ENCODE peak calls at places on chromosomes 2 and 18, in seven cellular contexts. One of them, this sample, is unnamed.

GRCh38 chr18:74381621-74382350 is 66.1 kb downstream of the C18orf63 start:
- DNase-seq in GM12865: no peak
- DNase-seq in breast epithelium: no peak
- DNase-seq in brain microvascular endothelial cell: no peak
- DNase-seq in AG04450: no peak
- DNase-seq in heart left ventricle: no peak
- DNase-seq in mucosa of descending colon: no peak
- DNase-seq in this sample: no peak

GRCh38 chr2:58702302-58702696 is 461.2 kb upstream of the FANCL start:
- DNase-seq in heart left ventricle: no peak
- DNase-seq in mucosa of descending colon: no peak
- DNase-seq in GM12865: no peak
- DNase-seq in AG04450: no peak
- DNase-seq in breast epithelium: no peak
- DNase-seq in brain microvascular endothelial cell: peak
- DNase-seq in this sample: peak

GRCh38 chr2:28626891-28627421 is 124.7 kb upstream of the PPP1CB start:
- DNase-seq in AG04450: peak
- DNase-seq in mucosa of descending colon: no peak
- DNase-seq in GM12865: no peak
- DNase-seq in brain microvascular endothelial cell: no peak
- DNase-seq in breast epithelium: no peak
- DNase-seq in heart left ventricle: no peak
- DNase-seq in this sample: peak

GRCh38 chr2:232688201-232688600 is 8.9 kb upstream of the GIGYF2 start:
- DNase-seq in mucosa of descending colon: no peak
- DNase-seq in AG04450: no peak
- DNase-seq in heart left ventricle: no peak
- DNase-seq in GM12865: no peak
- DNase-seq in brain microvascular endothelial cell: no peak
- DNase-seq in breast epithelium: no peak
- DNase-seq in this sample: no peak

GRCh38 chr2:177553176-177553909 is 160.8 kb downstream of the AGPS start:
- DNase-seq in mucosa of descending colon: no peak
- DNase-seq in GM12865: no peak
- DNase-seq in breast epithelium: no peak
- DNase-seq in heart left ventricle: no peak
- DNase-seq in AG04450: no peak
- DNase-seq in brain microvascular endothelial cell: peak
- DNase-seq in this sample: peak

GRCh38 chr2:55014962-55015939 is 35.0 kb downstream of the RTN4 start:
- DNase-seq in brain microvascular endothelial cell: peak
- DNase-seq in heart left ventricle: no peak
- DNase-seq in mucosa of descending colon: no peak
- DNase-seq in AG04450: peak
- DNase-seq in GM12865: peak
- DNase-seq in breast epithelium: peak
- DNase-seq in this sample: peak

GRCh38 chr18:21362921-21363320 is 120.9 kb downstream of the GREB1L start:
- DNase-seq in brain microvascular endothelial cell: no peak
- DNase-seq in AG04450: no peak
- DNase-seq in mucosa of descending colon: no peak
- DNase-seq in GM12865: no peak
- DNase-seq in breast epithelium: no peak
- DNase-seq in heart left ventricle: no peak
- DNase-seq in this sample: no peak

GRCh38 chr2:149768320-149768799 is 180.8 kb upstream of the MMADHC start:
- DNase-seq in heart left ventricle: no peak
- DNase-seq in mucosa of descending colon: no peak
- DNase-seq in brain microvascular endothelial cell: no peak
- DNase-seq in breast epithelium: no peak
- DNase-seq in AG04450: no peak
- DNase-seq in GM12865: no peak
- DNase-seq in this sample: peak

GRCh38 chr18:51881394-51881793 is 458.6 kb upstream of the DCC start:
- DNase-seq in heart left ventricle: no peak
- DNase-seq in mucosa of descending colon: no peak
- DNase-seq in AG04450: no peak
- DNase-seq in brain microvascular endothelial cell: no peak
- DNase-seq in breast epithelium: no peak
- DNase-seq in GM12865: no peak
- DNase-seq in this sample: no peak

GRCh38 chr2:164066095-164066494 is 330.3 kb upstream of the FIGN start:
- DNase-seq in heart left ventricle: no peak
- DNase-seq in AG04450: no peak
- DNase-seq in brain microvascular endothelial cell: no peak
- DNase-seq in mucosa of descending colon: no peak
- DNase-seq in breast epithelium: no peak
- DNase-seq in GM12865: no peak
- DNase-seq in this sample: no peak
- TF ChIP-seq CTCF in heart left ventricle: no peak
- TF ChIP-seq CTCF in AG04450: no peak
- TF ChIP-seq CTCF in brain microvascular endothelial cell: no peak
- TF ChIP-seq CTCF in mucosa of descending colon: no peak
- TF ChIP-seq CTCF in breast epithelium: no peak
- TF ChIP-seq CTCF in GM12865: no peak
- TF ChIP-seq CTCF in this sample: no peak

GRCh38 chr2:224518806-224519580 is 66.2 kb downstream of the CUL3 start:
- DNase-seq in AG04450: peak
- DNase-seq in brain microvascular endothelial cell: peak
- DNase-seq in mucosa of descending colon: no peak
- DNase-seq in breast epithelium: no peak
- DNase-seq in GM12865: peak
- DNase-seq in heart left ventricle: no peak
- DNase-seq in this sample: peak
- H3K4me3 ChIP-seq in AG04450: no peak
- H3K4me3 ChIP-seq in brain microvascular endothelial cell: no peak
- H3K4me3 ChIP-seq in mucosa of descending colon: no peak
- H3K4me3 ChIP-seq in breast epithelium: no peak
- H3K4me3 ChIP-seq in GM12865: no peak
- H3K4me3 ChIP-seq in heart left ventricle: no peak
- H3K4me3 ChIP-seq in this sample: no peak

GRCh38 chr2:8954990-8955389 is 48.5 kb downstream of the MBOAT2 start:
- DNase-seq in brain microvascular endothelial cell: peak
- DNase-seq in heart left ventricle: no peak
- DNase-seq in mucosa of descending colon: no peak
- DNase-seq in breast epithelium: no peak
- DNase-seq in AG04450: no peak
- DNase-seq in GM12865: no peak
- DNase-seq in this sample: no peak

GRCh38 chr2:8953525-8953924 is 50.0 kb downstream of the MBOAT2 start:
- DNase-seq in brain microvascular endothelial cell: no peak
- DNase-seq in heart left ventricle: no peak
- DNase-seq in breast epithelium: no peak
- DNase-seq in AG04450: no peak
- DNase-seq in mucosa of descending colon: no peak
- DNase-seq in GM12865: no peak
- DNase-seq in this sample: no peak

GRCh38 chr2:8957593-8957992 is 45.9 kb downstream of the MBOAT2 start:
- DNase-seq in breast epithelium: no peak
- DNase-seq in brain microvascular endothelial cell: no peak
- DNase-seq in mucosa of descending colon: no peak
- DNase-seq in AG04450: no peak
- DNase-seq in GM12865: no peak
- DNase-seq in heart left ventricle: no peak
- DNase-seq in this sample: no peak

DNA sequence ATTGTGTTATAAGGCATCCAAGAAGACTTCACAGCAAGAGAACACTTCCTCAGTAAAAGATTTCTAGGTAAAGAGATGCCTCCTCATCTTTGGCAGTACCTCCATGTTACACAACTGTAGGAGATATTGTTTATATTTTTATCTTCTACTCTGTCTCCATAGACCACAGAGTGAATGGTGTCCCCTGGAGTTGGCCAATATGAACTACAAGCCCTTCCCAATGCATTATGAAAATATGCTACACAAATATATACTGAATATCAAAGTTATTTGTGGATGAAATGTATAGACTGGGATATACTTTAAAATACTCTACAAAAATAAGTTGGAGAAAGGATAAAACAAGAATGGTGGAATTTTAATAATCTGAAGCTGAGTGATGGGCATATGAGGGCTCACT is 46.7 kb downstream of the MBOAT2 start:
- DNase-seq in mucosa of descending colon: no peak
- DNase-seq in heart left ventricle: no peak
- DNase-seq in brain microvascular endothelial cell: no peak
- DNase-seq in breast epithelium: no peak
- DNase-seq in GM12865: no peak
- DNase-seq in AG04450: no peak
- DNase-seq in this sample: no peak
- TF ChIP-seq CTCF in mucosa of descending colon: no peak
- TF ChIP-seq CTCF in heart left ventricle: no peak
- TF ChIP-seq CTCF in brain microvascular endothelial cell: peak
- TF ChIP-seq CTCF in breast epithelium: no peak
- TF ChIP-seq CTCF in GM12865: no peak
- TF ChIP-seq CTCF in AG04450: no peak
- TF ChIP-seq CTCF in this sample: peak

GRCh38 chr2:215753808-215754207 is 259.5 kb downstream of the MREG start:
- DNase-seq in AG04450: no peak
- DNase-seq in GM12865: no peak
- DNase-seq in brain microvascular endothelial cell: no peak
- DNase-seq in mucosa of descending colon: no peak
- DNase-seq in breast epithelium: no peak
- DNase-seq in heart left ventricle: no peak
- DNase-seq in this sample: no peak

GRCh38 chr2:215754546-215754945 is 258.8 kb downstream of the MREG start:
- DNase-seq in brain microvascular endothelial cell: no peak
- DNase-seq in AG04450: no peak
- DNase-seq in heart left ventricle: no peak
- DNase-seq in mucosa of descending colon: no peak
- DNase-seq in breast epithelium: no peak
- DNase-seq in GM12865: no peak
- DNase-seq in this sample: no peak

GRCh38 chr2:215758691-215759090 is 254.7 kb downstream of the MREG start:
- DNase-seq in mucosa of descending colon: no peak
- DNase-seq in brain microvascular endothelial cell: no peak
- DNase-seq in GM12865: no peak
- DNase-seq in heart left ventricle: no peak
- DNase-seq in breast epithelium: no peak
- DNase-seq in AG04450: no peak
- DNase-seq in this sample: peak

GRCh38 chr2:215756351-215756731 is 257.0 kb downstream of the MREG start:
- DNase-seq in mucosa of descending colon: no peak
- DNase-seq in breast epithelium: no peak
- DNase-seq in GM12865: no peak
- DNase-seq in heart left ventricle: no peak
- DNase-seq in brain microvascular endothelial cell: no peak
- DNase-seq in AG04450: no peak
- DNase-seq in this sample: no peak

DNA sequence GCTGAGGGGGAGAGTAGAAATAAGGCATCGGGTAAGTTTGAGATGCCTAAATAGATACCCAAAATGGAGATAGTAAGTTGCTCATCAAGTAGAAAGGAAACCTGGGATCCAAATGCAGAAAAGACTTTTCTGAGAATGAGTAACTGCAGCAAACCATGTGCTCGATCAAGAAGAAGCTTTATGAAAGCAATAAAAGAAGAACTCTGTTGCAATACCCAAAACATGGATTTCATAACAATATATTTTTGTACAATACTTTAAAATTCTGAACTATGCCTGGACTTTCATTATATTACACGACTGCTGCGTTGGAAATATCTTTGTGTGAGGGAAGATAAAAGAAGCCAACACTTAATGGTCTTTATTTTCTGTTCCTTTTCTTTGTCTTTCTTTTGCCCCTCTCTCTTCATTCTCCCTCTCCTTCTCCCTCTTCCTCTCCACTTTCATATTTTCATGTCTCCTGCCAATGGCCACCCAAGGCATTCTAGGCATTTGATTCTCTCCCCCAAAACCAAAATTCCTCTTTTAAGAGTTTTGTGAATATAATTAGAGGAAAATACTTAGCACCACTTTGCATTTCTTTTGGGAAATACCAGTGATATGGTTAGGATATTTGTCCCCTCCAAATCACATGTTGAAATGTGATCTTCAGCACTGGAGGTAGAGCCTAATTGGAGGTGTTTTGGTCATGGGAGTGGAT is 257.6 kb downstream of the MREG start:
- DNase-seq in brain microvascular endothelial cell: no peak
- DNase-seq in breast epithelium: no peak
- DNase-seq in AG04450: no peak
- DNase-seq in mucosa of descending colon: no peak
- DNase-seq in GM12865: no peak
- DNase-seq in heart left ventricle: no peak
- DNase-seq in this sample: no peak
- H3K4me3 ChIP-seq in brain microvascular endothelial cell: no peak
- H3K4me3 ChIP-seq in breast epithelium: no peak
- H3K4me3 ChIP-seq in AG04450: no peak
- H3K4me3 ChIP-seq in mucosa of descending colon: no peak
- H3K4me3 ChIP-seq in GM12865: no peak
- H3K4me3 ChIP-seq in heart left ventricle: no peak
- H3K4me3 ChIP-seq in this sample: no peak

GRCh38 chr18:55449412-55450140 is 138.4 kb downstream of the TCF4 start:
- DNase-seq in mucosa of descending colon: no peak
- DNase-seq in breast epithelium: no peak
- DNase-seq in AG04450: no peak
- DNase-seq in brain microvascular endothelial cell: no peak
- DNase-seq in heart left ventricle: no peak
- DNase-seq in GM12865: no peak
- DNase-seq in this sample: no peak

GRCh38 chr18:55444496-55444895 is 143.5 kb downstream of the TCF4 start:
- DNase-seq in mucosa of descending colon: no peak
- DNase-seq in brain microvascular endothelial cell: no peak
- DNase-seq in breast epithelium: no peak
- DNase-seq in GM12865: no peak
- DNase-seq in AG04450: no peak
- DNase-seq in heart left ventricle: no peak
- DNase-seq in this sample: peak

GRCh38 chr18:55447672-55448018 is 140.3 kb downstream of the TCF4 start:
- DNase-seq in brain microvascular endothelial cell: no peak
- DNase-seq in heart left ventricle: no peak
- DNase-seq in mucosa of descending colon: no peak
- DNase-seq in AG04450: no peak
- DNase-seq in GM12865: no peak
- DNase-seq in breast epithelium: no peak
- DNase-seq in this sample: no peak

GRCh38 chr18:55448390-55448789 is 139.6 kb downstream of the TCF4 start:
- DNase-seq in heart left ventricle: no peak
- DNase-seq in brain microvascular endothelial cell: no peak
- DNase-seq in breast epithelium: no peak
- DNase-seq in AG04450: no peak
- DNase-seq in mucosa of descending colon: no peak
- DNase-seq in GM12865: no peak
- DNase-seq in this sample: no peak

DNA sequence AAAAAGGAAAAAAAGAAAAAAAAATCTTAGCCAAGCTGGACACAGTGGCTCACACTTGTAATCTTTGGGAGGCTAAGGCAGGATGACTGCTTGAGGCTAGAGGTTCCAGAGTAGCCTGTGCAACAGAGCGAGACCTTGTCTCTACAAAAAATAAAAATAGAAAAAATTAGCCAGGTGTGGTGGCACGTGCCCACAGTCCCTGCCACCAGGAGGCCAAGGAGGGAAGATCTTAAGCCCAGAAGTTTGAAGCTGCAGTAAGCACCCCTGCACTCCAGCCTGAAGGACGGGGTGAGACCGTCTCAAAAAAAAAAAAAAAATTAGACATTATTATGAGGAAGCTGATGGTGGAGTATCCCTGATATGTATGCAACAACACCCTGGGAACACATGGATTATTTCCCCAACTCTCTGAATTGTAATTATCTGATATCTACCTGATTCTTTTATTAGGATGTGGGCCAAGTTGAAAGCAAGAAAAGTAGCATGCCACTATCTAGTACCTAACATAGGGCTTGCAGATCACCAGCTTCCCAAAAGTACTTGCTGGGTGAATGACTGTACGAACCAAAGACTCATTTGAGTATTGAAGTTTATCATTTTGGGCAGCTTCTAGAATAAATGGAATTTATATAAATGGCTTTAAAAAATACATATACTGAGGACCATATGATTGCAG is 140.9 kb downstream of the TCF4 start:
- DNase-seq in breast epithelium: no peak
- DNase-seq in heart left ventricle: no peak
- DNase-seq in AG04450: no peak
- DNase-seq in mucosa of descending colon: no peak
- DNase-seq in GM12865: no peak
- DNase-seq in brain microvascular endothelial cell: no peak
- DNase-seq in this sample: no peak
- TF ChIP-seq CTCF in breast epithelium: no peak
- TF ChIP-seq CTCF in heart left ventricle: no peak
- TF ChIP-seq CTCF in AG04450: no peak
- TF ChIP-seq CTCF in mucosa of descending colon: no peak
- TF ChIP-seq CTCF in GM12865: no peak
- TF ChIP-seq CTCF in brain microvascular endothelial cell: no peak
- TF ChIP-seq CTCF in this sample: no peak

This sample was measured in fibroblast of pulmonary artery.